ENCODE peak calls at places on chromosome 15, in four cellular contexts. R is NCI-H146, O is ureter, Z is GM04504. K is an unnamed sample.

GRCh38 chr15:71093089-71094024 is 21.9 kb upstream of the THSD4 start:
- DNase-seq in R (peak), O (peak), Z (no peak), K (no peak)

GRCh38 chr15:85024509-85025336 is 43.1 kb downstream of the PDE8A start:
- DNase-seq in R (no peak), O (no peak), Z (peak), K (no peak)

GRCh38 chr15:47570044-47570443 is 147.3 kb upstream of the SEMA6D start:
- DNase-seq in R (no peak), O (no peak), Z (no peak), K (no peak)

GRCh38 chr15:45690581-45691260 is 55.9 kb downstream of the SQOR start:
- DNase-seq in R (no peak), O (no peak), Z (no peak), K (no peak)

GRCh38 chr15:89839424-89839823 is 24.8 kb upstream of the ANPEP start:
- DNase-seq in R (no peak), O (no peak), Z (no peak), K (no peak)

GRCh38 chr15:70451861-70452653 is 311.3 kb downstream of the UACA start:
- DNase-seq in R (peak), O (no peak), Z (no peak), K (no peak)

GRCh38 chr15:63945005-63945788 is 101.1 kb downstream of the DAPK2 start:
- DNase-seq in R (peak), O (peak), Z (no peak), K (peak)

GRCh38 chr15:70180186-70180875 is 82.6 kb upstream of the TLE3 start:
- DNase-seq in R (no peak), O (no peak), Z (no peak), K (no peak)

GRCh38 chr15:90367578-90367977 is 15.5 kb downstream of the ZNF774 start:
- DNase-seq in R (no peak), O (no peak), Z (no peak), K (no peak)

GRCh38 chr15:65766422-65767263 is 25.4 kb downstream of the DENND4A start:
- DNase-seq in R (peak), O (no peak), Z (no peak), K (no peak)

GRCh38 chr15:101469520-101470288 is 19.8 kb downstream of the PCSK6 start:
- DNase-seq in R (no peak), O (no peak), Z (no peak), K (no peak)

GRCh38 chr15:79378394-79379158 is 53.6 kb upstream of the MINAR1 start:
- DNase-seq in R (no peak), O (no peak), Z (no peak), K (no peak)

GRCh38 chr15:50340431-50340830 is 14.6 kb downstream of the GABPB1 start:
- DNase-seq in R (no peak), O (no peak), Z (no peak), K (no peak)

GRCh38 chr15:90665288-90666134 is 51.6 kb upstream of the BLM start:
- DNase-seq in R (peak), O (peak), Z (no peak), K (peak)